ENCODE peak calls at places on chromosomes 5 and 9, in seven cellular contexts. X is AG04450; C is activated gamma-delta T cell; L is AG09319; M is foreskin fibroblast; N is lung; G is CD4-positive, CD25-positive, alpha-beta regulatory T cell. A is an unnamed sample.

GRCh38 chr9:78032599-78033457 is 1.2 kb upstream of the GNAQ start:
- DNase-seq in X (no peak), L (no peak), M (no peak), N (no peak), G (peak; percentile 87), C (no peak), A (no peak)

GRCh38 chr5:167229751-167230150 is 1061.7 kb upstream of the WWC1 start:
- DNase-seq in L (no peak), N (no peak), X (no peak), M (peak; percentile 18), G (no peak), C (no peak), A (no peak)

GRCh38 chr9:21326526-21327139 is 8.6 kb downstream of the KLHL9 start:
- DNase-seq in M (peak; percentile 64), G (peak; percentile 67), X (no peak), C (no peak), N (no peak), L (no peak), A (no peak)

GRCh38 chr9:77807295-77807694 is 159.2 kb upstream of the GNA14 start:
- DNase-seq in L (peak; percentile 83), N (no peak), X (peak; percentile 67), C (no peak), M (peak; percentile 95), G (no peak), A (no peak)

GRCh38 chr5:43555895-43556606 is 826 bp downstream of the PAIP1 start:
- DNase-seq in L (no peak), M (peak; percentile 71), C (peak; percentile 50), G (peak; percentile 55), N (peak; percentile 59), X (no peak), A (peak; percentile 77)

GRCh38 chr5:1106385-1107166 is 5.3 kb downstream of the SLC12A7 start:
- DNase-seq in X (no peak), M (no peak), L (no peak), C (no peak), G (peak; percentile 17), N (no peak), A (no peak)

GRCh38 chr5:83720805-83721431 is at the start of gene HAPLN1:
- DNase-seq in L (no peak), X (no peak), N (no peak), G (no peak), M (peak; percentile 27), C (no peak), A (peak; percentile 63)

GRCh38 chr9:113468716-113469448 is 5.4 kb downstream of the RGS3 start:
- DNase-seq in C (no peak), M (peak; percentile 58), L (no peak), N (no peak), G (no peak), X (no peak), A (no peak)